ENCODE peak calls at places on chromosome 9, in seven cellular contexts. H is stimulated activated CD4-positive, alpha-beta T cell treated with anti-CD3 and anti-CD28 coated beads, Interleukin-2, amount 100 ng/mL, for 48 hours; C is retina; B is T-helper 2 cell; T is SW480; A is activated B cell treated with CpG ODN at 0.5 μM for 24 hours; E is HCEC 1CT. D is an unnamed sample.

GRCh38 chr9:105007143-105007542 is 79.2 kb upstream of the ABCA1 start:
- DNase-seq in H (no peak), C (no peak), B (no peak), T (peak), A (no peak), E (peak), D (no peak)

GRCh38 chr9:83242066-83242465 is 179.1 kb upstream of the RASEF start:
- DNase-seq in H (no peak), C (no peak), B (no peak), T (no peak), A (no peak), E (no peak), D (no peak)

GRCh38 chr9:35042081-35042604 is 30.3 kb downstream of the VCP start:
- DNase-seq in H (no peak), C (no peak), B (no peak), T (no peak), A (no peak), E (peak), D (no peak)

GRCh38 chr9:6564868-6565267 is 80.7 kb downstream of the GLDC start:
- DNase-seq in H (no peak), C (no peak), B (no peak), T (no peak), A (no peak), E (no peak), D (no peak)

GRCh38 chr9:121947683-121948300 is 145.3 kb downstream of the TTLL11 start:
- DNase-seq in H (no peak), C (no peak), B (no peak), T (no peak), A (no peak), E (no peak), D (no peak)

GRCh38 chr9:111915425-111915758 is 18.8 kb downstream of the UGCG start:
- DNase-seq in H (no peak), C (no peak), B (no peak), T (no peak), A (no peak), E (no peak), D (no peak)

GRCh38 chr9:136358888-136359287 is 4.7 kb downstream of the DNLZ start:
- DNase-seq in H (no peak), C (no peak), B (no peak), T (no peak), A (no peak), E (no peak), D (no peak)

GRCh38 chr9:18821794-18822193 is 211.2 kb downstream of the SAXO1 start:
- DNase-seq in H (no peak), C (no peak), B (no peak), T (peak), A (no peak), E (peak), D (no peak)

GRCh38 chr9:100601216-100601615 is 23.3 kb downstream of the CAVIN4 start:
- DNase-seq in H (peak), C (peak), B (peak), T (peak), A (no peak), E (peak), D (no peak)

GRCh38 chr9:73200694-73201432 is 49.2 kb downstream of the ANXA1 start:
- DNase-seq in H (no peak), C (peak), B (peak), T (peak), A (no peak), E (peak), D (no peak)

GRCh38 chr9:136505406-136506403 is 22.9 kb upstream of the SEC16A start:
- DNase-seq in H (no peak), C (no peak), B (no peak), T (no peak), A (no peak), E (no peak), D (no peak)

GRCh38 chr9:83623634-83623991 is 670 bp downstream of the IDNK start:
- DNase-seq in H (no peak), C (no peak), B (peak), T (peak), A (no peak), E (no peak), D (no peak)